ENCODE peak calls at places on chromosomes 11 and 22, in five cellular contexts. O is left lung, D is heart left ventricle, A is upper lobe of right lung, M is Panc1. R is an unnamed sample.

GRCh38 chr11:75577198-75577597 is 15.1 kb downstream of the SERPINH1 start:
- ATAC-seq in A (peak; percentile 67), D (no peak), M (peak; percentile 57), O (peak; percentile 66), R (peak; percentile 32)

GRCh38 chr11:13786688-13787087 is 118.2 kb downstream of the FAR1 start:
- ATAC-seq in D (no peak), O (no peak), A (peak; percentile 48), M (no peak), R (no peak)

GRCh38 chr11:45314900-45315299 is 28.8 kb upstream of the SYT13 start:
- ATAC-seq in D (no peak), A (no peak), M (no peak), O (no peak), R (no peak)

GRCh38 chr11:57547854-57548377 is 10.5 kb downstream of the SMTNL1 start:
- ATAC-seq in O (peak; percentile 19), D (no peak), M (no peak), A (peak; percentile 52), R (no peak)

GRCh38 chr22:26481112-26481693 is 2.4 kb downstream of the HPS4 start:
- ATAC-seq in O (no peak), M (no peak), D (no peak), A (no peak), R (no peak)

GRCh38 chr11:80116796-80117195 is 676.0 kb upstream of the TENM4 start:
- ATAC-seq in A (no peak), D (peak; percentile 49), O (no peak), M (no peak), R (no peak)

GRCh38 chr11:65952052-65952521 is 6.8 kb downstream of the TSGA10IP start:
- ATAC-seq in O (no peak), A (no peak), M (no peak), D (no peak), R (no peak)

GRCh38 chr22:38067771-38068360 is 10.7 kb downstream of the PICK1 start:
- ATAC-seq in O (no peak), A (no peak), D (no peak), M (no peak), R (no peak)

GRCh38 chr11:36372101-36372767 is 76.1 kb downstream of the PRR5L start:
- ATAC-seq in A (no peak), M (no peak), O (no peak), D (peak; percentile 23), R (peak; percentile 29)

GRCh38 chr11:75547177-75547576 is 14.9 kb upstream of the SERPINH1 start:
- ATAC-seq in A (no peak), D (no peak), M (peak; percentile 26), O (no peak), R (no peak)

GRCh38 chr22:39917776-39918493 is 17.1 kb downstream of the GRAP2 start:
- ATAC-seq in D (no peak), M (no peak), O (no peak), A (no peak), R (no peak)

GRCh38 chr11:35216962-35217667 is 78.1 kb downstream of the CD44 start:
- ATAC-seq in D (no peak), M (peak; percentile 33), O (no peak), A (no peak), R (no peak)

GRCh38 chr11:30000986-30001385 is 15.8 kb downstream of the KCNA4 start:
- ATAC-seq in A (no peak), O (no peak), D (peak; percentile 95), M (no peak), R (no peak)

GRCh38 chr11:119298726-119299125 is 18.2 kb downstream of the MCAM start:
- ATAC-seq in M (no peak), A (no peak), O (no peak), D (peak; percentile 89), R (peak; percentile 74)

GRCh38 chr22:21025763-21026755 is 6.3 kb downstream of the SLC7A4 start:
- ATAC-seq in D (no peak), O (no peak), M (peak; percentile 47), A (no peak), R (no peak)

GRCh38 chr11:11864803-11865202 is 23.0 kb downstream of the USP47 start:
- ATAC-seq in O (no peak), M (no peak), A (no peak), D (no peak), R (no peak)

GRCh38 chr22:19488285-19488684 is 8.6 kb downstream of the CDC45 start:
- ATAC-seq in M (no peak), A (no peak), O (no peak), D (no peak), R (no peak)